ENCODE peak calls at places on chromosome 18, in six cellular contexts. One of them, this sample, is unnamed.

GRCh38 chr18:28086530-28087172 is 90.3 kb downstream of the CDH2 start:
- DNase-seq in fibroblast of lung: peak; percentile 87
- DNase-seq in keratinocyte: no peak
- DNase-seq in thoracic aorta: no peak
- DNase-seq in heart right ventricle: no peak
- DNase-seq in CD8-positive, alpha-beta memory T cell: no peak
- DNase-seq in this sample: no peak

GRCh38 chr18:26971327-26971918 is 105.9 kb upstream of the AQP4 start:
- DNase-seq in fibroblast of lung: peak; percentile 25
- DNase-seq in keratinocyte: no peak
- DNase-seq in thoracic aorta: no peak
- DNase-seq in heart right ventricle: no peak
- DNase-seq in CD8-positive, alpha-beta memory T cell: no peak
- DNase-seq in this sample: no peak

GRCh38 chr18:70260683-70261082 is 28.2 kb upstream of the SOCS6 start:
- DNase-seq in fibroblast of lung: no peak
- DNase-seq in keratinocyte: no peak
- DNase-seq in thoracic aorta: no peak
- DNase-seq in heart right ventricle: no peak
- DNase-seq in CD8-positive, alpha-beta memory T cell: no peak
- DNase-seq in this sample: no peak

GRCh38 chr18:79011300-79011870 is 31.8 kb downstream of the SALL3 start:
- DNase-seq in fibroblast of lung: no peak
- DNase-seq in keratinocyte: no peak
- DNase-seq in thoracic aorta: no peak
- DNase-seq in heart right ventricle: no peak
- DNase-seq in CD8-positive, alpha-beta memory T cell: no peak
- DNase-seq in this sample: no peak

GRCh38 chr18:9803698-9804516 is 81.9 kb upstream of the TXNDC2 start:
- DNase-seq in fibroblast of lung: peak; percentile 39
- DNase-seq in keratinocyte: no peak
- DNase-seq in thoracic aorta: no peak
- DNase-seq in heart right ventricle: peak; percentile 27
- DNase-seq in CD8-positive, alpha-beta memory T cell: no peak
- DNase-seq in this sample: peak; percentile 41

GRCh38 chr18:69217271-69217670 is 183.4 kb upstream of the DOK6 start:
- DNase-seq in fibroblast of lung: no peak
- DNase-seq in keratinocyte: no peak
- DNase-seq in thoracic aorta: no peak
- DNase-seq in heart right ventricle: no peak
- DNase-seq in CD8-positive, alpha-beta memory T cell: no peak
- DNase-seq in this sample: no peak

GRCh38 chr18:66510357-66511027 is 93.4 kb downstream of the CDH19 start:
- DNase-seq in fibroblast of lung: peak; percentile 14
- DNase-seq in keratinocyte: no peak
- DNase-seq in thoracic aorta: no peak
- DNase-seq in heart right ventricle: no peak
- DNase-seq in CD8-positive, alpha-beta memory T cell: no peak
- DNase-seq in this sample: no peak

GRCh38 chr18:12296457-12296856 is 11.6 kb upstream of the TUBB6 start:
- DNase-seq in fibroblast of lung: no peak
- DNase-seq in keratinocyte: no peak
- DNase-seq in thoracic aorta: no peak
- DNase-seq in heart right ventricle: no peak
- DNase-seq in CD8-positive, alpha-beta memory T cell: no peak
- DNase-seq in this sample: no peak

GRCh38 chr18:55250729-55251128 is 291.5 kb upstream of the CCDC68 start:
- DNase-seq in fibroblast of lung: peak; percentile 89
- DNase-seq in keratinocyte: no peak
- DNase-seq in thoracic aorta: no peak
- DNase-seq in heart right ventricle: no peak
- DNase-seq in CD8-positive, alpha-beta memory T cell: no peak
- DNase-seq in this sample: no peak

GRCh38 chr18:33711514-33711913 is 133.5 kb downstream of the ASXL3 start:
- DNase-seq in fibroblast of lung: peak; percentile 57
- DNase-seq in keratinocyte: no peak
- DNase-seq in thoracic aorta: no peak
- DNase-seq in heart right ventricle: no peak
- DNase-seq in CD8-positive, alpha-beta memory T cell: no peak
- DNase-seq in this sample: no peak

GRCh38 chr18:13381907-13382682 is 163.5 kb downstream of the LDLRAD4 start:
- DNase-seq in fibroblast of lung: peak; percentile 77
- DNase-seq in keratinocyte: no peak
- DNase-seq in thoracic aorta: peak; percentile 46
- DNase-seq in heart right ventricle: peak; percentile 69
- DNase-seq in CD8-positive, alpha-beta memory T cell: peak; percentile 78
- DNase-seq in this sample: peak; percentile 86

GRCh38 chr18:40365526-40365925 is 1589.5 kb upstream of the PIK3C3 start:
- DNase-seq in fibroblast of lung: no peak
- DNase-seq in keratinocyte: no peak
- DNase-seq in thoracic aorta: no peak
- DNase-seq in heart right ventricle: no peak
- DNase-seq in CD8-positive, alpha-beta memory T cell: no peak
- DNase-seq in this sample: no peak

GRCh38 chr18:69774831-69775230 is 172.8 kb downstream of the CD226 start:
- DNase-seq in fibroblast of lung: no peak
- DNase-seq in keratinocyte: no peak
- DNase-seq in thoracic aorta: no peak
- DNase-seq in heart right ventricle: no peak
- DNase-seq in CD8-positive, alpha-beta memory T cell: no peak
- DNase-seq in this sample: no peak

DNA sequence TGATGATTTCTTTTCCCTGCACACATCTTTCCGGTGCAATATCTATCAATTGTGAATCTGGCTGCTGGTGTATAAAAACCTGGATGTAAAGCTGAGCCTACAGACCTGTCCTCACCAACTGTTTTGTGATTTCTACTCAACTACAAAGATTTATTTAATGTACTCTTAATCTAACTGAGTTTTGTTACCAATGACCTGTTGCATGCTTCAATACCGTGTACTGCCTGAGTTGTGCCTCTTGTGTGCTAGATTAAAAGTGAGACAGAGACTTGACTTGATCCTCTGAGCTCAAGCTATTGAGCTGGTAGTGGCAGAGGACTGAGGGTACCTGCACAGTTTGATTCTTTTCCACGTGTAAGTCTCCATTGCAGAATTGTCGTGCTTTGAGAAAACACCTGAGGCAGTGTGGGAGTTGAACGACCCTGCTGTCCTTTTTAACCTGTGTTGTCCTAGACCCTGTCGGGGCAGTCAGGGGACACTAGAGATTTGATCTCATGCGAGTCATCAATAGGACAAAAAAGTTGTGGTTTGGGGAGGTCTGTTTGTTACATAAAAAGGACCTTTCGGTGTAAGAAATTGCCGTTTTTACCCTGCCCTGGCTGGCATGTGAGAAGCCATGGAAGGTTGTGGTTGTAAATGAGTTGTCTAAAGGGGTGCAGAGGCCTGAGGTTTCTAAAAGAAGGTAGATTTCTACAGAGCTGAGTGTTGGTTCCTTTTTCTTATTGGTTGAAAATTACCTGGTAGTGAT is 231.3 kb downstream of the ALPK2 start:
- DNase-seq in fibroblast of lung: no peak
- DNase-seq in keratinocyte: no peak
- DNase-seq in thoracic aorta: no peak
- DNase-seq in heart right ventricle: no peak
- DNase-seq in CD8-positive, alpha-beta memory T cell: no peak
- DNase-seq in this sample: no peak
- H3K4me1 ChIP-seq in fibroblast of lung: no peaks in the 10 kb centered on the region
- H3K4me1 ChIP-seq in keratinocyte: no peaks in the 10 kb centered on the region
- H3K4me1 ChIP-seq in thoracic aorta: peaks cover 6% of the 10 kb centered on the region
- H3K4me1 ChIP-seq in heart right ventricle: peaks cover 17% of the 10 kb centered on the region
- H3K4me1 ChIP-seq in CD8-positive, alpha-beta memory T cell: peaks cover 10% of the 10 kb centered on the region
- H3K4me1 ChIP-seq in this sample: no peaks in the 10 kb centered on the region

DNA sequence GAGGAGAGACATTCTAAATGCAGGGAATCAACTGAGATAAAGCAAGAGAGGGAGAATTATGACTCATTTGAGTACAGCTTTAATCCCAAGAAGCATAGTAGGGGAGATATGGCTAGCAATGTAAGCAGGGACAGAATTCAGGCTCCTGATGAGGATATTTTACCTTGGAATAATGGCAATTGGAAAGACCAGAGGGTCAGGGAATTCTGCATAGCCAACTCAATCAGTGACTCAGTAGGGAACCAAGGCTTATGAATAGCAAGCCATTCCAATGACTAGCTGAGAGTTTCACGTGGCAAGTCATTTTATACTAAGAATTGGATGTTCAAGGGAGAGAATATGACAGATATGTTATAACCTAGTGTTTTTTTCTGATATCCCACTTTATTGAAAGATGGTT is 563.8 kb upstream of the NETO1 start:
- DNase-seq in fibroblast of lung: peak; percentile 17
- DNase-seq in keratinocyte: no peak
- DNase-seq in thoracic aorta: no peak
- DNase-seq in heart right ventricle: no peak
- DNase-seq in CD8-positive, alpha-beta memory T cell: no peak
- DNase-seq in this sample: no peak
- H3K4me3 ChIP-seq in fibroblast of lung: no peak overlapping the region
- H3K4me3 ChIP-seq in keratinocyte: no peak overlapping the region
- H3K4me3 ChIP-seq in thoracic aorta: no peak overlapping the region
- H3K4me3 ChIP-seq in heart right ventricle: no peak overlapping the region
- H3K4me3 ChIP-seq in CD8-positive, alpha-beta memory T cell: no peak overlapping the region
- H3K4me3 ChIP-seq in this sample: no peak overlapping the region

GRCh38 chr18:48840491-48840877 is 110.3 kb downstream of the SMAD7 start:
- DNase-seq in fibroblast of lung: no peak
- DNase-seq in keratinocyte: no peak
- DNase-seq in thoracic aorta: no peak
- DNase-seq in heart right ventricle: no peak
- DNase-seq in CD8-positive, alpha-beta memory T cell: no peak
- DNase-seq in this sample: no peak
- H3K4me1 ChIP-seq in fibroblast of lung: peaks cover 9% of the 10 kb centered on the region
- H3K4me1 ChIP-seq in keratinocyte: peaks cover 29% of the 10 kb centered on the region
- H3K4me1 ChIP-seq in thoracic aorta: peaks cover 40% of the 10 kb centered on the region
- H3K4me1 ChIP-seq in heart right ventricle: peaks cover 62% of the 10 kb centered on the region
- H3K4me1 ChIP-seq in CD8-positive, alpha-beta memory T cell: peaks cover 91% of the 10 kb centered on the region
- H3K4me1 ChIP-seq in this sample: peaks cover 50% of the 10 kb centered on the region

DNA sequence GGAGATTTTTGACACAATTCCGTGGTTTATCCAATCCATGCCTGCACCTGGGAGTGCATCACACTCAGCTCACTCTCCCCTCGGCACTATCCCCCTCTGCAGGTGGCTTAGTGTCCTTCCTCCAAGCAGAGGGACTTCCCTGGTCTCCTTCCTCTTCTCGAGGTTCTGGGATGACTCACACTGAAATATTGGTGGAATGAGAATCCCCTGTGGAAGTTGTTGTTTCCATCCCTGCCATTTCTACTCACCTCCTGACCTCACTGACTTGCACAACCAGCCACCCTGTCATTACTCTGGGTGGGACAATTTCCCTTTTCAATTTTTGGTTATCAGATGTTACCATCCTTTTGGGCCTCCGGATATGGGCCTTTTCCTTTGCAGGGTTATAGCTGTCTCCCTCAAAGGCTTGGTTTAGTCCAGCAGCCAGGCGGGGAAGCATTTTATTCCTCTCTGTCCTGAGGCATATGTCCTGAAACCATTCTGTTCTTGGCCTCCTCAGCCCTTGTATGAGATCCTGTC is 59.9 kb downstream of the PTPRM start:
- DNase-seq in fibroblast of lung: peak; percentile 78
- DNase-seq in keratinocyte: peak; percentile 9
- DNase-seq in thoracic aorta: no peak
- DNase-seq in heart right ventricle: no peak
- DNase-seq in CD8-positive, alpha-beta memory T cell: no peak
- DNase-seq in this sample: no peak
- H3K4me3 ChIP-seq in fibroblast of lung: no peak overlapping the region
- H3K4me3 ChIP-seq in keratinocyte: no peak overlapping the region
- H3K4me3 ChIP-seq in thoracic aorta: no peak overlapping the region
- H3K4me3 ChIP-seq in heart right ventricle: no peak overlapping the region
- H3K4me3 ChIP-seq in CD8-positive, alpha-beta memory T cell: no peak overlapping the region
- H3K4me3 ChIP-seq in this sample: no peak overlapping the region

GRCh38 chr18:24214913-24215312 is 76.1 kb downstream of the CABYR start:
- DNase-seq in fibroblast of lung: no peak
- DNase-seq in keratinocyte: no peak
- DNase-seq in thoracic aorta: no peak
- DNase-seq in heart right ventricle: no peak
- DNase-seq in CD8-positive, alpha-beta memory T cell: no peak
- DNase-seq in this sample: no peak

GRCh38 chr18:24208270-24209035 is 69.6 kb downstream of the CABYR start:
- DNase-seq in fibroblast of lung: peak; percentile 75
- DNase-seq in keratinocyte: no peak
- DNase-seq in thoracic aorta: no peak
- DNase-seq in heart right ventricle: no peak
- DNase-seq in CD8-positive, alpha-beta memory T cell: no peak
- DNase-seq in this sample: no peak

GRCh38 chr18:24209558-24209957 is 70.7 kb downstream of the CABYR start:
- DNase-seq in fibroblast of lung: peak; percentile 35
- DNase-seq in keratinocyte: no peak
- DNase-seq in thoracic aorta: no peak
- DNase-seq in heart right ventricle: no peak
- DNase-seq in CD8-positive, alpha-beta memory T cell: no peak
- DNase-seq in this sample: no peak

GRCh38 chr18:24214144-24214543 is 75.3 kb downstream of the CABYR start:
- DNase-seq in fibroblast of lung: no peak
- DNase-seq in keratinocyte: no peak
- DNase-seq in thoracic aorta: no peak
- DNase-seq in heart right ventricle: no peak
- DNase-seq in CD8-positive, alpha-beta memory T cell: no peak
- DNase-seq in this sample: no peak

GRCh38 chr18:24212939-24213338 is 74.1 kb downstream of the CABYR start:
- DNase-seq in fibroblast of lung: peak; percentile 98
- DNase-seq in keratinocyte: peak; percentile 95
- DNase-seq in thoracic aorta: no peak
- DNase-seq in heart right ventricle: no peak
- DNase-seq in CD8-positive, alpha-beta memory T cell: no peak
- DNase-seq in this sample: no peak
- H3K4me1 ChIP-seq in fibroblast of lung: peaks cover 4% of the 10 kb centered on the region
- H3K4me1 ChIP-seq in keratinocyte: peaks cover 41% of the 10 kb centered on the region
- H3K4me1 ChIP-seq in thoracic aorta: peaks cover 36% of the 10 kb centered on the region
- H3K4me1 ChIP-seq in heart right ventricle: peaks cover 47% of the 10 kb centered on the region
- H3K4me1 ChIP-seq in CD8-positive, alpha-beta memory T cell: no peaks in the 10 kb centered on the region
- H3K4me1 ChIP-seq in this sample: peaks cover 59% of the 10 kb centered on the region

GRCh38 chr18:74994502-74995403 is 214.2 kb downstream of the PTGR3 start:
- DNase-seq in fibroblast of lung: peak; percentile 49
- DNase-seq in keratinocyte: no peak
- DNase-seq in thoracic aorta: no peak
- DNase-seq in heart right ventricle: no peak
- DNase-seq in CD8-positive, alpha-beta memory T cell: no peak
- DNase-seq in this sample: no peak
- H3K4me3 ChIP-seq in fibroblast of lung: no peak overlapping the region
- H3K4me3 ChIP-seq in keratinocyte: peak overlapping the region; percentile 25
- H3K4me3 ChIP-seq in thoracic aorta: peak overlapping the region; percentile 26
- H3K4me3 ChIP-seq in heart right ventricle: no peak overlapping the region
- H3K4me3 ChIP-seq in CD8-positive, alpha-beta memory T cell: peak overlapping the region; percentile 33
- H3K4me3 ChIP-seq in this sample: no peak overlapping the region

DNA sequence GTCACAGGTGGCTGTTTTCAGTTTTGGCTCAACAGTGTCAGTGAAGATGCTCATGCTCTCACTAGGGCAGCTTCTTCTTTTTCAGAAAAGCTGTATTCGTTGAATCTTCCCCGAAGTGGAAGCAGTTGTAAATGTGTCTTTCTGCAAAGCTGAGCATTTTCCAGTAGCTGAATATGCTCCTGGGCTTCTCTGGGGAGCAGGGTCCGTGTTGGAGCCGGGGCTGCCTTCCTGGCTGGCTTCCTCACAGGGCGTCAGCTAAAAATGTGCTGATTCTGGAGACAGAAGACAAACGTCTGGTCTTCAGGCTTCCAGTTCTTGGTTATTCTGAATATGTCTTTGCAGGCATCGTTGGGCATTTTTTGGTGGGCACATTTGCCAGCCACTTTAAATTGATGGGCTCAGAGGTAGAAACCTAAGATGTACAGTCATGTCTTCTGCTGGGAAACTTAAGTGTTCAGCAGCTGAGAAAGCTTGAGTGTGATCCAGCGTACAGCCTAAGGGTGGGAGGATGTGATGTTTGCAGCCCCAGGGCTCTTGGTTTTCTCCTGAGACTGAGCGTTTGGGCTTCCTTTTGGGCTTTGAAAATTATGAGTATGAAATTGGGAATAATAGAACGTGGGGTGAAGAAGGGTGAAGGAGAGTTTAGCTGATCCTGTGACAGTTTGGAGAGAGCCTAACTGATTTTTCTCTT is 19.0 kb downstream of the SETBP1 start:
- DNase-seq in fibroblast of lung: no peak
- DNase-seq in keratinocyte: no peak
- DNase-seq in thoracic aorta: no peak
- DNase-seq in heart right ventricle: peak; percentile 38
- DNase-seq in CD8-positive, alpha-beta memory T cell: no peak
- DNase-seq in this sample: no peak
- H3K4me1 ChIP-seq in fibroblast of lung: peaks cover 3% of the 10 kb centered on the region
- H3K4me1 ChIP-seq in keratinocyte: peaks cover 23% of the 10 kb centered on the region
- H3K4me1 ChIP-seq in thoracic aorta: peaks cover 50% of the 10 kb centered on the region
- H3K4me1 ChIP-seq in heart right ventricle: peaks cover 45% of the 10 kb centered on the region
- H3K4me1 ChIP-seq in CD8-positive, alpha-beta memory T cell: peaks cover 7% of the 10 kb centered on the region
- H3K4me1 ChIP-seq in this sample: peaks cover 42% of the 10 kb centered on the region